ENCODE peak calls at places on chromosomes 12 and 14, in nine cellular contexts. One of them, this sample, is unnamed.

GRCh38 chr12:27550653-27550975 is 26.6 kb downstream of the PPFIBP1 start:
- DNase-seq in transverse colon: no peak
- DNase-seq in neural crest cell: no peak
- DNase-seq in fibroblast of lung: peak; percentile 48
- DNase-seq in stomach: no peak
- DNase-seq in ovary: no peak
- DNase-seq in PC-3: no peak
- DNase-seq in IMR-90: no peak
- DNase-seq in cardiac fibroblast: no peak
- DNase-seq in this sample: no peak

GRCh38 chr14:61653507-61653906 is 41.8 kb upstream of the HIF1A start:
- DNase-seq in neural crest cell: no peak
- DNase-seq in IMR-90: peak; percentile 88
- DNase-seq in fibroblast of lung: peak; percentile 55
- DNase-seq in stomach: no peak
- DNase-seq in cardiac fibroblast: peak; percentile 78
- DNase-seq in PC-3: peak; percentile 94
- DNase-seq in transverse colon: no peak
- DNase-seq in ovary: no peak
- DNase-seq in this sample: no peak

GRCh38 chr14:23385840-23386657 is 9.2 kb downstream of the CMTM5 start:
- DNase-seq in ovary: no peak
- DNase-seq in IMR-90: no peak
- DNase-seq in neural crest cell: no peak
- DNase-seq in transverse colon: no peak
- DNase-seq in cardiac fibroblast: no peak
- DNase-seq in PC-3: no peak
- DNase-seq in fibroblast of lung: no peak
- DNase-seq in stomach: no peak
- DNase-seq in this sample: no peak

GRCh38 chr14:23582906-23583760 is 4.5 kb upstream of the JPH4 start:
- DNase-seq in IMR-90: no peak
- DNase-seq in PC-3: no peak
- DNase-seq in neural crest cell: no peak
- DNase-seq in stomach: peak; percentile 9
- DNase-seq in cardiac fibroblast: no peak
- DNase-seq in ovary: no peak
- DNase-seq in fibroblast of lung: no peak
- DNase-seq in transverse colon: no peak
- DNase-seq in this sample: no peak

GRCh38 chr12:47946413-47947107 is 16.8 kb upstream of the TMEM106C start:
- DNase-seq in PC-3: peak; percentile 42
- DNase-seq in ovary: peak; percentile 31
- DNase-seq in cardiac fibroblast: peak; percentile 17
- DNase-seq in stomach: no peak
- DNase-seq in neural crest cell: no peak
- DNase-seq in transverse colon: no peak
- DNase-seq in IMR-90: peak; percentile 41
- DNase-seq in fibroblast of lung: peak; percentile 17
- DNase-seq in this sample: no peak

GRCh38 chr14:104968153-104968527 is 10.0 kb downstream of the AHNAK2 start:
- DNase-seq in fibroblast of lung: peak; percentile 64
- DNase-seq in IMR-90: peak; percentile 35
- DNase-seq in PC-3: peak; percentile 71
- DNase-seq in stomach: peak; percentile 45
- DNase-seq in ovary: peak; percentile 79
- DNase-seq in cardiac fibroblast: peak; percentile 41
- DNase-seq in transverse colon: peak; percentile 65
- DNase-seq in neural crest cell: no peak
- DNase-seq in this sample: no peak

GRCh38 chr12:128797119-128798118 is 26.3 kb downstream of the SLC15A4 start:
- DNase-seq in ovary: no peak
- DNase-seq in PC-3: peak; percentile 52
- DNase-seq in stomach: no peak
- DNase-seq in cardiac fibroblast: peak; percentile 75
- DNase-seq in transverse colon: no peak
- DNase-seq in IMR-90: peak; percentile 63
- DNase-seq in fibroblast of lung: peak; percentile 54
- DNase-seq in neural crest cell: no peak
- DNase-seq in this sample: no peak

GRCh38 chr12:121579190-121579791 is 1.5 kb downstream of the KDM2B start:
- DNase-seq in transverse colon: peak; percentile 54
- DNase-seq in stomach: peak; percentile 41
- DNase-seq in neural crest cell: peak; percentile 9
- DNase-seq in PC-3: peak; percentile 18
- DNase-seq in ovary: peak; percentile 62
- DNase-seq in fibroblast of lung: no peak
- DNase-seq in cardiac fibroblast: peak; percentile 17
- DNase-seq in IMR-90: no peak
- DNase-seq in this sample: no peak

GRCh38 chr12:64687816-64688599 is 71.2 kb downstream of the GNS start:
- DNase-seq in neural crest cell: no peak
- DNase-seq in ovary: no peak
- DNase-seq in transverse colon: no peak
- DNase-seq in cardiac fibroblast: no peak
- DNase-seq in stomach: peak; percentile 55
- DNase-seq in PC-3: no peak
- DNase-seq in IMR-90: peak; percentile 58
- DNase-seq in fibroblast of lung: peak; percentile 70
- DNase-seq in this sample: no peak

GRCh38 chr12:6828671-6829531 is 694 bp downstream of the P3H3 start:
- DNase-seq in transverse colon: peak; percentile 57
- DNase-seq in PC-3: no peak
- DNase-seq in neural crest cell: no peak
- DNase-seq in cardiac fibroblast: peak; percentile 56
- DNase-seq in stomach: peak; percentile 56
- DNase-seq in ovary: peak; percentile 76
- DNase-seq in fibroblast of lung: peak; percentile 57
- DNase-seq in IMR-90: peak; percentile 50
- DNase-seq in this sample: peak; percentile 85

GRCh38 chr14:22176930-22177329 is 412.1 kb downstream of the DAD1 start:
- DNase-seq in PC-3: no peak
- DNase-seq in neural crest cell: no peak
- DNase-seq in transverse colon: no peak
- DNase-seq in fibroblast of lung: no peak
- DNase-seq in ovary: no peak
- DNase-seq in cardiac fibroblast: no peak
- DNase-seq in IMR-90: no peak
- DNase-seq in stomach: no peak
- DNase-seq in this sample: no peak

DNA sequence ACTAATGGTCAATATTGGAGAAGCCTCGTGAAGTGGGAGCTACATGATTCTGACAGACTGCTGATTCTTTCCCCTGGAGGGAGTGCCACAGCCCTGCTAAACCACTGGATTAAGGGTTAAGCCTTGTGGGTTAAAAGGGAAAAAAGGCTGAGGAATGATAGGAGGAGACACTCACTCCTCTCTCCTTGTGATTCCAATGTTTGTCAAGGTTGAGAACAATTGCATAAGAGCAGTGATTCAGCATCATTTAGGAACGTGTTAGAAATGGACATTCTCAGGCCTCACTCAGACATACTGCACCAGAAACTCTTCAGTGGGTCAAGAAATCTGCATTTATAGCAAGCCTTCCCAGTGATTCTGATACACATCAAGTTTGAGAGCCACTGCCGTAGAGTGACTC is 87.8 kb upstream of the GZMB start:
- DNase-seq in stomach: no peak
- DNase-seq in ovary: no peak
- DNase-seq in transverse colon: no peak
- DNase-seq in cardiac fibroblast: no peak
- DNase-seq in fibroblast of lung: no peak
- DNase-seq in PC-3: no peak
- DNase-seq in neural crest cell: no peak
- DNase-seq in IMR-90: no peak
- DNase-seq in this sample: no peak
- TF ChIP-seq CTCF in stomach: no peak
- TF ChIP-seq CTCF in ovary: no peak
- TF ChIP-seq CTCF in transverse colon: no peak
- TF ChIP-seq CTCF in cardiac fibroblast: no peak
- TF ChIP-seq CTCF in fibroblast of lung: no peak
- TF ChIP-seq CTCF in PC-3: no peak
- TF ChIP-seq CTCF in neural crest cell: no peak
- TF ChIP-seq CTCF in IMR-90: no peak
- TF ChIP-seq CTCF in this sample: no peak

DNA sequence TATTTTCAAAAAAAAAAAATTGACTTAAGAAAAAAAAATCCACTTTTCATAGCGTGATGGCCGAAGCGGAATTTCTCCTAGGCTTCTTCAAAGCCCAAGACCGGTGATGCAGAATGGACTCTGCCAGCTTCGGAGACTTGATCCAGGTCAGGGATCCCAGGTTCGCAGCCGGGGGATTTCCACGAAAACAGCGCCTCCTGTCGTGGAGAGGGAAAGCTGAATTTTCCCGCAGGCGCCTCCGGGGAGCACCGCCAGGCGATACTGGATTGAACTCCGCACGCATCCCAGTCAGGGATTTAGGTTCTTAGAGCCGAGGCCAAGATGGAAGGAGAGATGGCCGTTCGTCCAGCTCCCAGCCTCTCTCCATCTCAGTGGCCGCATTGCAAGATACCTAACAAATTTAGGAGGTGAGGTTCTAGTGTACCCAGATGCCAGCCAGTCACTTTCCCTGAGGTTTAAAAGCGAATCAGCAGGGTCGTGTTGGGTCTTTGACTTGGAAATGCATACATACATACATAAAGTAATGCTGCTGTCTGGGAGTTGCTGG is 2.2 kb downstream of the TTC6 start:
- DNase-seq in ovary: no peak
- DNase-seq in IMR-90: no peak
- DNase-seq in neural crest cell: no peak
- DNase-seq in PC-3: peak; percentile 90
- DNase-seq in cardiac fibroblast: no peak
- DNase-seq in stomach: peak; percentile 69
- DNase-seq in transverse colon: peak; percentile 75
- DNase-seq in fibroblast of lung: no peak
- DNase-seq in this sample: no peak
- TF ChIP-seq CTCF in ovary: no peak
- TF ChIP-seq CTCF in IMR-90: peak; percentile 44
- TF ChIP-seq CTCF in neural crest cell: peak; percentile 59
- TF ChIP-seq CTCF in PC-3: peak; percentile 83
- TF ChIP-seq CTCF in cardiac fibroblast: peak; percentile 57
- TF ChIP-seq CTCF in stomach: no peak
- TF ChIP-seq CTCF in transverse colon: peak; percentile 51
- TF ChIP-seq CTCF in fibroblast of lung: peak; percentile 43
- TF ChIP-seq CTCF in this sample: peak; percentile 47

GRCh38 chr12:94458882-94459772 is 540 bp downstream of the CEP83 start:
- DNase-seq in stomach: no peak
- DNase-seq in IMR-90: peak; percentile 48
- DNase-seq in ovary: no peak
- DNase-seq in fibroblast of lung: peak; percentile 54
- DNase-seq in transverse colon: no peak
- DNase-seq in PC-3: peak; percentile 16
- DNase-seq in neural crest cell: no peak
- DNase-seq in cardiac fibroblast: peak; percentile 50
- DNase-seq in this sample: no peak
- TF ChIP-seq CTCF in stomach: no peak
- TF ChIP-seq CTCF in IMR-90: no peak
- TF ChIP-seq CTCF in ovary: no peak
- TF ChIP-seq CTCF in fibroblast of lung: no peak
- TF ChIP-seq CTCF in transverse colon: no peak
- TF ChIP-seq CTCF in PC-3: no peak
- TF ChIP-seq CTCF in neural crest cell: no peak
- TF ChIP-seq CTCF in cardiac fibroblast: no peak
- TF ChIP-seq CTCF in this sample: no peak

GRCh38 chr12:116026346-116026745 is 251.1 kb downstream of the MED13L start:
- DNase-seq in ovary: no peak
- DNase-seq in fibroblast of lung: no peak
- DNase-seq in IMR-90: no peak
- DNase-seq in transverse colon: no peak
- DNase-seq in stomach: no peak
- DNase-seq in neural crest cell: no peak
- DNase-seq in PC-3: no peak
- DNase-seq in cardiac fibroblast: no peak
- DNase-seq in this sample: no peak
- TF ChIP-seq CTCF in ovary: no peak
- TF ChIP-seq CTCF in fibroblast of lung: no peak
- TF ChIP-seq CTCF in IMR-90: no peak
- TF ChIP-seq CTCF in transverse colon: no peak
- TF ChIP-seq CTCF in stomach: no peak
- TF ChIP-seq CTCF in neural crest cell: no peak
- TF ChIP-seq CTCF in PC-3: no peak
- TF ChIP-seq CTCF in cardiac fibroblast: no peak
- TF ChIP-seq CTCF in this sample: no peak

GRCh38 chr14:51738754-51739153 is 87.0 kb downstream of the FRMD6 start:
- DNase-seq in PC-3: no peak
- DNase-seq in IMR-90: no peak
- DNase-seq in stomach: no peak
- DNase-seq in fibroblast of lung: no peak
- DNase-seq in ovary: no peak
- DNase-seq in transverse colon: no peak
- DNase-seq in neural crest cell: no peak
- DNase-seq in cardiac fibroblast: no peak
- DNase-seq in this sample: no peak
- TF ChIP-seq CTCF in PC-3: peak; percentile 11
- TF ChIP-seq CTCF in IMR-90: no peak
- TF ChIP-seq CTCF in stomach: no peak
- TF ChIP-seq CTCF in fibroblast of lung: no peak
- TF ChIP-seq CTCF in ovary: no peak
- TF ChIP-seq CTCF in transverse colon: no peak
- TF ChIP-seq CTCF in neural crest cell: no peak
- TF ChIP-seq CTCF in cardiac fibroblast: no peak
- TF ChIP-seq CTCF in this sample: no peak

GRCh38 chr12:56120158-56120846 is 2.2 kb downstream of the ZC3H10 start:
- DNase-seq in transverse colon: no peak
- DNase-seq in IMR-90: peak; percentile 24
- DNase-seq in ovary: peak; percentile 40
- DNase-seq in PC-3: peak; percentile 73
- DNase-seq in neural crest cell: no peak
- DNase-seq in stomach: no peak
- DNase-seq in fibroblast of lung: no peak
- DNase-seq in cardiac fibroblast: peak; percentile 24
- DNase-seq in this sample: no peak

GRCh38 chr12:56118688-56119045 is 601 bp downstream of the ZC3H10 start:
- DNase-seq in PC-3: no peak
- DNase-seq in fibroblast of lung: no peak
- DNase-seq in stomach: no peak
- DNase-seq in ovary: no peak
- DNase-seq in cardiac fibroblast: no peak
- DNase-seq in IMR-90: no peak
- DNase-seq in transverse colon: no peak
- DNase-seq in neural crest cell: no peak
- DNase-seq in this sample: no peak

GRCh38 chr12:56117778-56118687 is at the start of gene ZC3H10:
- DNase-seq in stomach: peak; percentile 98
- DNase-seq in transverse colon: peak; percentile 99
- DNase-seq in neural crest cell: peak; percentile 92
- DNase-seq in IMR-90: peak; percentile 100
- DNase-seq in ovary: peak; percentile 96
- DNase-seq in PC-3: peak; percentile 100
- DNase-seq in cardiac fibroblast: peak; percentile 100
- DNase-seq in fibroblast of lung: peak; percentile 100
- DNase-seq in this sample: peak; percentile 99

GRCh38 chr12:56121204-56121870 is 3.3 kb downstream of the ZC3H10 start:
- DNase-seq in cardiac fibroblast: no peak
- DNase-seq in IMR-90: no peak
- DNase-seq in ovary: no peak
- DNase-seq in stomach: no peak
- DNase-seq in fibroblast of lung: no peak
- DNase-seq in transverse colon: no peak
- DNase-seq in neural crest cell: no peak
- DNase-seq in PC-3: no peak
- DNase-seq in this sample: no peak

GRCh38 chr12:56119361-56119796 is 1.3 kb downstream of the ZC3H10 start:
- DNase-seq in cardiac fibroblast: peak; percentile 95
- DNase-seq in stomach: peak; percentile 63
- DNase-seq in ovary: peak; percentile 71
- DNase-seq in fibroblast of lung: peak; percentile 95
- DNase-seq in transverse colon: peak; percentile 78
- DNase-seq in neural crest cell: peak; percentile 50
- DNase-seq in IMR-90: peak; percentile 94
- DNase-seq in PC-3: peak; percentile 89
- DNase-seq in this sample: no peak
- TF ChIP-seq CTCF in cardiac fibroblast: peak; percentile 83
- TF ChIP-seq CTCF in stomach: no peak
- TF ChIP-seq CTCF in ovary: peak; percentile 88
- TF ChIP-seq CTCF in fibroblast of lung: peak; percentile 79
- TF ChIP-seq CTCF in transverse colon: peak; percentile 80
- TF ChIP-seq CTCF in neural crest cell: peak; percentile 80
- TF ChIP-seq CTCF in IMR-90: peak; percentile 90
- TF ChIP-seq CTCF in PC-3: peak; percentile 93
- TF ChIP-seq CTCF in this sample: peak; percentile 78

This sample was measured in osteocyte.